ENCODE peak calls at places on chromosomes 6 and 20, in nine cellular contexts. Y is esophagus muscularis mucosa, E is HepG2, G is stomach, W is transverse colon, H is K562, M is SK-N-SH, X is suprapubic skin, P is sigmoid colon. S is an unnamed sample.

GRCh38 chr6:41023114-41023513 is 15.9 kb downstream of the UNC5CL start:
- DNase-seq in Y (no peak), E (no peak), G (no peak), W (no peak), H (no peak), M (peak; percentile 48), X (no peak), P (no peak), S (no peak)

GRCh38 chr20:51565741-51566140 is 23.2 kb upstream of the NFATC2 start:
- DNase-seq in Y (no peak), E (no peak), G (no peak), W (no peak), H (no peak), M (no peak), X (no peak), P (no peak), S (no peak)

GRCh38 chr20:48999890-49000870 is 45.9 kb upstream of the CSE1L start:
- DNase-seq in Y (no peak), E (peak; percentile 52), G (no peak), W (no peak), H (no peak), M (no peak), X (no peak), P (no peak), S (no peak)

GRCh38 chr6:89082439-89082838 is 1.9 kb downstream of the PNRC1 start:
- DNase-seq in Y (peak; percentile 24), E (no peak), G (no peak), W (no peak), H (no peak), M (no peak), X (no peak), P (no peak), S (no peak)

GRCh38 chr6:90461367-90461766 is 125.5 kb downstream of the MAP3K7 start:
- DNase-seq in Y (no peak), E (no peak), G (no peak), W (no peak), H (no peak), M (no peak), X (no peak), P (no peak), S (no peak)

GRCh38 chr20:47775039-47775438 is 10.2 kb downstream of the SULF2 start:
- DNase-seq in Y (no peak), E (no peak), G (no peak), W (no peak), H (no peak), M (no peak), X (no peak), P (no peak), S (no peak)

GRCh38 chr20:11246251-11246775 is 572.5 kb upstream of the JAG1 start:
- DNase-seq in Y (no peak), E (no peak), G (no peak), W (no peak), H (no peak), M (no peak), X (no peak), P (no peak), S (no peak)

GRCh38 chr20:51563141-51563596 is 20.6 kb upstream of the NFATC2 start:
- DNase-seq in Y (no peak), E (no peak), G (no peak), W (peak; percentile 26), H (no peak), M (no peak), X (no peak), P (no peak), S (no peak)

GRCh38 chr20:57440678-57441509 is 49.7 kb downstream of the RBM38 start:
- DNase-seq in Y (peak; percentile 94), E (no peak), G (peak; percentile 81), W (peak; percentile 58), H (no peak), M (peak; percentile 88), X (peak; percentile 82), P (peak; percentile 97), S (peak; percentile 92)

GRCh38 chr20:62387219-62387913 is 463 bp downstream of the RPS21 start:
- DNase-seq in Y (no peak), E (no peak), G (no peak), W (no peak), H (peak; percentile 45), M (no peak), X (no peak), P (no peak), S (no peak)

GRCh38 chr20:2604506-2604835 is 48.0 kb upstream of the NOP56 start:
- DNase-seq in Y (no peak), E (no peak), G (peak; percentile 39), W (no peak), H (no peak), M (peak; percentile 26), X (no peak), P (no peak), S (no peak)

DNA sequence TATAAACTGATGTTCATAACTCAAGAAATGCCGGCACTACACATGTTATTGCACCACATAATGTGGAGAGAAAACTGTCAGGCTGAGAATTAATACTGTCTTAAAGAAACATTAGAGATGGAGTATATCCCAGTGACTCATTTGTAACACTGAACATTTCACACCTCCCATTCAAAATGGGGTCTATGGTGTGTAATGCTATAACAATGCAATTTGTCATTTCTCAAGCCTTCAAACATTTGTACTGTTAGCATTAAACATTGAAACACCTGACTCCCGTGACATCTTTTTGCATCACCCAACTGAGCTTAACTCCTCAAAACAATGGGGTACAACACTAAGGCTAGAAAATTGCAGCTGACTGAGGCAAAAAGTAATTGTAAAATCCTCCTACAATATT is 151.7 kb downstream of the DST start:
- DNase-seq in Y (no peak), E (no peak), G (no peak), W (no peak), H (no peak), M (no peak), X (no peak), P (no peak), S (no peak)
- TF ChIP-seq POLR2AphosphoS5 in Y (no peak), E (no peak), G (no peak), W (peak; percentile 45), H (no peak), M (no peak), X (no peak), P (peak; percentile 67), S (no peak)

GRCh38 chr20:5630071-5630470 is 120.1 kb upstream of the SHLD1 start:
- DNase-seq in Y (no peak), E (no peak), G (no peak), W (no peak), H (no peak), M (no peak), X (no peak), P (no peak), S (no peak)

GRCh38 chr20:5621305-5621704 is 128.9 kb upstream of the SHLD1 start:
- DNase-seq in Y (no peak), E (no peak), G (peak; percentile 64), W (no peak), H (no peak), M (peak; percentile 89), X (no peak), P (no peak), S (no peak)

GRCh38 chr20:5627463-5628050 is 122.6 kb upstream of the SHLD1 start:
- DNase-seq in Y (no peak), E (no peak), G (no peak), W (no peak), H (no peak), M (no peak), X (no peak), P (no peak), S (no peak)

GRCh38 chr20:5626603-5627002 is 123.6 kb upstream of the SHLD1 start:
- DNase-seq in Y (no peak), E (no peak), G (no peak), W (no peak), H (no peak), M (no peak), X (no peak), P (no peak), S (no peak)
- H3K4me1 ChIP-seq in Y (peaks cover 5% of the 10 kb centered on the region), E (no peaks in the 10 kb centered on the region), G (no peaks in the 10 kb centered on the region), W (no peaks in the 10 kb centered on the region), H (no peaks in the 10 kb centered on the region), M (no peaks in the 10 kb centered on the region), X (no peaks in the 10 kb centered on the region), P (no peaks in the 10 kb centered on the region), S (no peaks in the 10 kb centered on the region)

GRCh38 chr6:22145294-22145693 is 151.5 kb downstream of the PRL start:
- DNase-seq in Y (no peak), E (no peak), G (no peak), W (no peak), H (no peak), M (no peak), X (no peak), P (no peak), S (no peak)
- TF ChIP-seq EP300 in Y (no peak), E (no peak), G (no peak), W (no peak), H (no peak), M (no peak), X (no peak), P (no peak), S (no peak)

GRCh38 chr6:166575190-166575589 is 11.3 kb downstream of the RAMACL start:
- DNase-seq in Y (no peak), E (no peak), G (no peak), W (no peak), H (no peak), M (no peak), X (no peak), P (peak; percentile 87), S (peak; percentile 15)
- TF ChIP-seq POLR2AphosphoS5 in Y (peak; percentile 68), E (no peak), G (peak; percentile 23), W (peak; percentile 22), H (no peak), M (no peak), X (no peak), P (peak; percentile 71), S (no peak)

DNA sequence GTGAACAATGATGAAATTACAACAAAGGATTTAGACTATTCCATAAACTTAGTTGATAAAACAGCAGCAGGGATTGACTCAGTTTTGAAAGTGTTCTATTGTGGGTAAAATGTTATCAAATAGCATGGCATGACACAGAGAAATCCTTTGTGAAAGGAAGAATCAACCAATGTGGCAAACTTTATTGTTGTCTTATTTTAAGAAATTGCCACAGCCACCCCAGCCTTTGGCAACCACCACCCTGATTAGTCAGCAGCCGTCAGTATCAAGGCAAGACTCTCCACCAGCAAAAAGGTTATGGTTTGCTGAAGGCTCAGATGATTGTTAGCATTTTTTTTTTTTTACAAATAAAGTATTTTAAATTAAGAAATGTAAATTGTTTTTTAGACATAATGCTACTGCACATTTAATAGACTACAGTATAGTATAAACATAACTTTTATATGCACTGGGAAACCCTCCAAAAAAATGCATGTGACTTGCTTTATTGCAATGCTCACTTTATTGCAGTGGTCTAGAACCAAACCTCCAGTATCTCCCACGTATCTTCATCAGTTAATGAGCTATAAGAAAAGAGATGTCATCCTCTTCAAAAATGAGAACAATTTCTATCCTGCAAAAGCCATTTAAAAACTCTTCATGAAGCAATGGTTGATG is 162.7 kb downstream of the SOBP start:
- DNase-seq in Y (no peak), E (no peak), G (no peak), W (no peak), H (no peak), M (no peak), X (no peak), P (no peak), S (no peak)
- H3K4me1 ChIP-seq in Y (peaks cover 12% of the 10 kb centered on the region), E (peaks cover 31% of the 10 kb centered on the region), G (peaks cover 13% of the 10 kb centered on the region), W (peaks cover 5% of the 10 kb centered on the region), H (no peaks in the 10 kb centered on the region), M (peaks cover 39% of the 10 kb centered on the region), X (no peaks in the 10 kb centered on the region), P (no peaks in the 10 kb centered on the region), S (peaks cover 9% of the 10 kb centered on the region)